ENCODE peak calls at places on chromosome 1, in eight cellular contexts. W is activated naive CD8-positive, alpha-beta T cell treated with anti-CD3 and anti-CD28 coated beads for 36 hours; H is PC-3; D is NCI-H1436 treated with DMSO at 0.1 percent for 48 hours; O is NCI-H1105; R is BJ; M is HFF-Myc; K is choroid plexus epithelial cell. P is an unnamed sample.

GRCh38 chr1:145695781-145696629 is 11.2 kb downstream of the PDZK1 start:
- DNase-seq in W (no peak), H (no peak), D (no peak), O (no peak), R (no peak), M (no peak), K (no peak), P (peak)

GRCh38 chr1:245215071-245215470 is 60.3 kb downstream of the KIF26B start:
- DNase-seq in W (no peak), H (no peak), D (no peak), O (no peak), R (no peak), M (no peak), K (no peak), P (no peak)

GRCh38 chr1:29635501-29636263 is 399.4 kb downstream of the PTPRU start:
- DNase-seq in W (no peak), H (no peak), D (no peak), O (no peak), R (no peak), M (no peak), K (no peak), P (no peak)

GRCh38 chr1:220928725-220929297 is 49.6 kb downstream of the HLX start:
- DNase-seq in W (no peak), H (no peak), D (no peak), O (no peak), R (no peak), M (no peak), K (no peak), P (peak)

GRCh38 chr1:95042286-95042685 is 30.5 kb downstream of the ALG14 start:
- DNase-seq in W (no peak), H (no peak), D (no peak), O (no peak), R (no peak), M (no peak), K (peak), P (no peak)

GRCh38 chr1:167974698-167975097 is 37.8 kb upstream of the MPC2 start:
- DNase-seq in W (no peak), H (no peak), D (no peak), O (no peak), R (no peak), M (no peak), K (no peak), P (no peak)

GRCh38 chr1:109370712-109371270 is 26.9 kb downstream of the SORT1 start:
- DNase-seq in W (no peak), H (peak), D (no peak), O (no peak), R (peak), M (peak), K (peak), P (no peak)

GRCh38 chr1:178093958-178094751 is at the start of gene RASAL2:
- DNase-seq in W (peak), H (peak), D (no peak), O (peak), R (no peak), M (no peak), K (peak), P (peak)

GRCh38 chr1:15833842-15834405 is 13.6 kb upstream of the SPEN start:
- DNase-seq in W (no peak), H (no peak), D (no peak), O (no peak), R (peak), M (no peak), K (no peak), P (no peak)

GRCh38 chr1:161119379-161120061 is 1.6 kb downstream of the NIT1 start:
- DNase-seq in W (peak), H (peak), D (no peak), O (no peak), R (no peak), M (no peak), K (peak), P (no peak)

GRCh38 chr1:69737527-69738176 is 169.9 kb downstream of the LRRC7 start:
- DNase-seq in W (no peak), H (peak), D (peak), O (peak), R (peak), M (peak), K (peak), P (peak)

GRCh38 chr1:154714638-154715037 is 106.7 kb upstream of the ADAR start:
- DNase-seq in W (no peak), H (peak), D (no peak), O (no peak), R (no peak), M (no peak), K (peak), P (no peak)

GRCh38 chr1:2796890-2797740 is 4.4 kb downstream of the TTC34 start:
- DNase-seq in W (no peak), H (no peak), D (no peak), O (no peak), R (no peak), M (no peak), K (no peak), P (no peak)

GRCh38 chr1:153538315-153538821 is 2.4 kb downstream of the S100A5 start:
- DNase-seq in W (no peak), H (peak), D (peak), O (no peak), R (no peak), M (no peak), K (no peak), P (peak)

GRCh38 chr1:43232071-43232470 is 37.7 kb upstream of the TMEM125 start:
- DNase-seq in W (no peak), H (peak), D (no peak), O (no peak), R (peak), M (peak), K (peak), P (no peak)

GRCh38 chr1:197356723-197357533 is 88.9 kb downstream of the CRB1 start:
- DNase-seq in W (peak), H (peak), D (no peak), O (peak), R (no peak), M (no peak), K (peak), P (peak)

GRCh38 chr1:152022521-152022920 is 14.3 kb downstream of the S100A11 start:
- DNase-seq in W (no peak), H (no peak), D (no peak), O (no peak), R (no peak), M (no peak), K (no peak), P (no peak)

GRCh38 chr1:40338745-40339419 is 21.8 kb upstream of the COL9A2 start:
- DNase-seq in W (peak), H (peak), D (peak), O (peak), R (peak), M (peak), K (peak), P (peak)

GRCh38 chr1:43936470-43937151 is 3.0 kb downstream of the ARTN start:
- DNase-seq in W (peak), H (peak), D (no peak), O (peak), R (no peak), M (no peak), K (no peak), P (peak)

GRCh38 chr1:61782771-61783170 is 40.5 kb downstream of the PATJ start:
- DNase-seq in W (peak), H (no peak), D (no peak), O (no peak), R (no peak), M (no peak), K (no peak), P (no peak)

GRCh38 chr1:159282118-159282517 is 20.0 kb upstream of the FCER1A start:
- DNase-seq in W (no peak), H (peak), D (no peak), O (no peak), R (no peak), M (no peak), K (no peak), P (no peak)

GRCh38 chr1:13828454-13829151 is 128.6 kb downstream of the PRDM2 start:
- DNase-seq in W (peak), H (peak), D (no peak), O (no peak), R (no peak), M (no peak), K (peak), P (no peak)

GRCh38 chr1:209720326-209720725 is 15.7 kb downstream of the HSD11B1 start:
- DNase-seq in W (no peak), H (no peak), D (no peak), O (no peak), R (no peak), M (no peak), K (peak), P (no peak)

GRCh38 chr1:166971252-166971651 is 4.1 kb downstream of the ILDR2 start:
- DNase-seq in W (no peak), H (no peak), D (no peak), O (no peak), R (no peak), M (no peak), K (no peak), P (no peak)

GRCh38 chr1:87140831-87141540 is 187.7 kb upstream of the LMO4 start:
- DNase-seq in W (no peak), H (peak), D (no peak), O (no peak), R (no peak), M (no peak), K (peak), P (no peak)

GRCh38 chr1:234499119-234500039 is 20.4 kb upstream of the TARBP1 start:
- DNase-seq in W (peak), H (peak), D (peak), O (peak), R (no peak), M (peak), K (peak), P (peak)

GRCh38 chr1:202227273-202227672 is 33.7 kb downstream of the LGR6 start:
- DNase-seq in W (no peak), H (no peak), D (no peak), O (no peak), R (no peak), M (no peak), K (no peak), P (no peak)

GRCh38 chr1:174159253-174160108 is at the start of gene RABGAP1L:
- DNase-seq in W (peak), H (peak), D (peak), O (peak), R (peak), M (peak), K (peak), P (peak)

GRCh38 chr1:115114308-115114707 is 25.0 kb upstream of the TSPAN2 start:
- DNase-seq in W (peak), H (peak), D (no peak), O (peak), R (no peak), M (no peak), K (peak), P (peak)

GRCh38 chr1:46137901-46138300 is 5.5 kb upstream of the PIK3R3 start:
- DNase-seq in W (no peak), H (no peak), D (no peak), O (no peak), R (no peak), M (no peak), K (peak), P (no peak)

GRCh38 chr1:113388621-113389355 is 1.5 kb upstream of the MAGI3 start:
- DNase-seq in W (no peak), H (peak), D (no peak), O (no peak), R (no peak), M (no peak), K (no peak), P (peak)

GRCh38 chr1:119409731-119410130 is 5.2 kb upstream of the HSD3B2 start:
- DNase-seq in W (no peak), H (peak), D (no peak), O (peak), R (no peak), M (no peak), K (peak), P (no peak)

GRCh38 chr1:42529724-42530161 is 66.7 kb downstream of the CCDC30 start:
- DNase-seq in W (peak), H (peak), D (no peak), O (no peak), R (peak), M (no peak), K (peak), P (no peak)

GRCh38 chr1:93205892-93206566 is 25.5 kb downstream of the CCDC18 start:
- DNase-seq in W (no peak), H (no peak), D (no peak), O (no peak), R (no peak), M (no peak), K (no peak), P (no peak)